ENCODE peak calls at places on chromosomes 6 and 20, in five cellular contexts. S is HCT116, R is HepG2, V is IMR-90, D is H1. Y is an unnamed sample.

GRCh38 chr6:144155529-144155928 is 5.2 kb downstream of the STX11 start:
- DNase-seq in S (no peak), R (no peak), V (no peak), D (no peak), Y (no peak)

GRCh38 chr6:112851141-112851540 is 504.0 kb downstream of the RFPL4B start:
- DNase-seq in S (no peak), R (no peak), V (no peak), D (no peak), Y (no peak)

GRCh38 chr20:47267621-47268020 is 88.9 kb downstream of the ZMYND8 start:
- DNase-seq in S (no peak), R (no peak), V (no peak), D (no peak), Y (no peak)

GRCh38 chr6:107264357-107264831 is 149.1 kb upstream of the BEND3 start:
- DNase-seq in S (no peak), R (peak), V (peak), D (no peak), Y (peak)

GRCh38 chr20:63553933-63554290 is at the start of gene FNDC11:
- DNase-seq in S (no peak), R (no peak), V (no peak), D (no peak), Y (no peak)

GRCh38 chr6:73249998-73250397 is 13.0 kb downstream of the KHDC1 start:
- DNase-seq in S (no peak), R (no peak), V (no peak), D (no peak), Y (no peak)

GRCh38 chr6:7341989-7342742 is 29.2 kb upstream of the SSR1 start:
- DNase-seq in S (peak), R (peak), V (no peak), D (no peak), Y (peak)

GRCh38 chr6:90431521-90432407 is 135.1 kb upstream of the BACH2 start:
- DNase-seq in S (no peak), R (no peak), V (no peak), D (no peak), Y (no peak)

GRCh38 chr20:39170896-39171463 is 208.8 kb downstream of the DHX35 start:
- DNase-seq in S (no peak), R (no peak), V (no peak), D (no peak), Y (no peak)

GRCh38 chr20:35134900-35135299 is 12.2 kb downstream of the EDEM2 start:
- DNase-seq in S (no peak), R (no peak), V (no peak), D (no peak), Y (no peak)

GRCh38 chr6:167683028-167683862 is 143.5 kb upstream of the AFDN start:
- DNase-seq in S (peak), R (peak), V (peak), D (no peak), Y (peak)

GRCh38 chr20:52049001-52049731 is 142.4 kb downstream of the ZFP64 start:
- DNase-seq in S (no peak), R (no peak), V (peak), D (no peak), Y (no peak)

GRCh38 chr6:152124432-152125074 is 317.1 kb downstream of the ESR1 start:
- DNase-seq in S (peak), R (peak), V (peak), D (no peak), Y (peak)

GRCh38 chr6:105022416-105022815 is 65.5 kb downstream of the LIN28B start:
- DNase-seq in S (no peak), R (no peak), V (no peak), D (no peak), Y (no peak)

GRCh38 chr6:108588586-108588985 is 27.9 kb downstream of the FOXO3 start:
- DNase-seq in S (no peak), R (no peak), V (peak), D (no peak), Y (no peak)

GRCh38 chr6:39056681-39057080 is 8.1 kb downstream of the GLP1R start:
- DNase-seq in S (no peak), R (no peak), V (no peak), D (no peak), Y (no peak)

GRCh38 chr6:85594197-85594930 is 706 bp upstream of the SNX14 start:
- DNase-seq in S (no peak), R (no peak), V (peak), D (no peak), Y (no peak)

GRCh38 chr20:39633689-39634088 is 671.5 kb downstream of the DHX35 start:
- DNase-seq in S (no peak), R (no peak), V (no peak), D (no peak), Y (no peak)

GRCh38 chr6:53792016-53792415 is 2.8 kb upstream of the LRRC1 start:
- DNase-seq in S (no peak), R (no peak), V (no peak), D (no peak), Y (no peak)

GRCh38 chr6:31529329-31530150 is 778 bp downstream of the MCCD1 start:
- DNase-seq in S (no peak), R (peak), V (no peak), D (no peak), Y (no peak)

GRCh38 chr20:50281831-50282591 is 91.4 kb downstream of the CEBPB start:
- DNase-seq in S (no peak), R (peak), V (no peak), D (no peak), Y (no peak)

GRCh38 chr6:44386364-44386928 is 1.1 kb upstream of the CDC5L start:
- DNase-seq in S (no peak), R (no peak), V (no peak), D (no peak), Y (no peak)

GRCh38 chr6:13535306-13535705 is 39.1 kb upstream of the SIRT5 start:
- DNase-seq in S (no peak), R (no peak), V (no peak), D (no peak), Y (no peak)

GRCh38 chr6:96394727-96395126 is 126.9 kb upstream of the UFL1 start:
- DNase-seq in S (peak), R (peak), V (no peak), D (no peak), Y (no peak)

GRCh38 chr6:11198663-11199603 is 33.5 kb downstream of the NEDD9 start:
- DNase-seq in S (no peak), R (no peak), V (no peak), D (no peak), Y (no peak)

DNA sequence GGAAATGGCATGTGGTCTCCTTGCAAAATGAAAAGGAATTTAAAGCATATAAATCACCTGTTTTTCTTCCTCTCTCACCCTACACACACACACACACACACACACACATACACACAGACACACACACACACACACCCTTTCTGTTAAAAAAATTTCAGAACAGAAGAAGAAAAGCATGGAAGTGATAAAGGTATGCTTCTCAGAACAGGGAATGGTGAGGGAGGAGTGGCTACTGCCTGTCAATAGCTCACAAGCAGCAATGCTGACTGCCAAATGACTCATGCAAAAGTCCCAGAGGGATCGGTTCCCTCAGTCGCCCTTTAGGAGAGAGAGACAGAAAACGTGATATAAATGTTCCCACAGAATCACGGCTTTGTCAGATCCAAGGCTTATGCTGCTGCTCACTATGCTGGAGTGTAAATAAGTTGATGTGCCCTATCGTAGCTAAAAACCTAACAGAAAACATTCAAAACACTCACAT is 102.7 kb downstream of the IBTK start:
- DNase-seq in S (peak), R (peak), V (peak), D (no peak), Y (peak)
- TF ChIP-seq RAD21 in S (no peak), R (no peak), V (no peak), D (no peak), Y (no peak)

DNA sequence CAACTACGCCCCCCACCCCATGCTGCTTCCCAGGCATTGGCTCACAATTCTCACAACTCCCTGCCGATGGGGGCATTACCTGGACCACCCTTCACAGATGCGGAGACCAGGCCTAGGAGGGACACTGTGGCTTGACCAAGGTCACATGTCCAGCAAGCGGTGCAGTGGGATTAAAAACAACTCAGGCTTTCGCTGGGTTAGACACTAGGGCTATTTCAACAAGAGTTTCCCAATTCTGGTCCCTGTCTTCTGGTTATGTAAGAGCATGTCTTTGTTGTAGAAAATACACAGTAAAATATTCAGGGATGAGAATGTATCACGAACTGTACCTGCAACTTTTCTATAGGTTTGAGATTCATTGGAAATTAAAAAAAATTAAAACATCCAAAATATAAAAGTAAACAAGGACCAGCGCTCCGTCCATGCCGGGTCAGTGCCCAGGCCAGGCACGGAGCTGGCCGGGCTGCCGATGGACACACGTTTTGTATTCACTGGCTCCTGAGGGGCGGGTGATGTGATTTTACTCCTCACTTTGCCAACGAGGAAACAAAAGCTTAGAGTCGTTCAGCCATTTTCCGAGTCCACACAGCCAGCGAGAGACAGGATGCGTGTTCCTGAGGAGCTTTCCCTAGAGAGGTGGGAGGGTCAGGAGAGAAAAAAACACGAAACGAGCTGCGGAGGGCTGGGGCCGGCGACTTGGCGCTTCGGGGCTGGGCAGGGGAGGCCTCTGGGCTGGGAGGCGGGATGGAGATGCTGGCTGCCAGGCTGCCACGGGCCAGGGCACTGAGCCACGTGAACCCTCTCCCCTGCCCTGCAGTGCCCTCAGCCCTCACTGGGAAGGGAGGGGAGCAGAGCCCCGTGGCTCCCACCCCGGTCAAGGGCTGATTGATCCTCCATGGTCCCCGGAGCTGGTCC is 17.1 kb upstream of the VSTM2L start:
- DNase-seq in S (no peak), R (peak), V (no peak), D (no peak), Y (no peak)
- TF ChIP-seq RAD21 in S (no peak), R (no peak), V (no peak), D (no peak), Y (no peak)

DNA sequence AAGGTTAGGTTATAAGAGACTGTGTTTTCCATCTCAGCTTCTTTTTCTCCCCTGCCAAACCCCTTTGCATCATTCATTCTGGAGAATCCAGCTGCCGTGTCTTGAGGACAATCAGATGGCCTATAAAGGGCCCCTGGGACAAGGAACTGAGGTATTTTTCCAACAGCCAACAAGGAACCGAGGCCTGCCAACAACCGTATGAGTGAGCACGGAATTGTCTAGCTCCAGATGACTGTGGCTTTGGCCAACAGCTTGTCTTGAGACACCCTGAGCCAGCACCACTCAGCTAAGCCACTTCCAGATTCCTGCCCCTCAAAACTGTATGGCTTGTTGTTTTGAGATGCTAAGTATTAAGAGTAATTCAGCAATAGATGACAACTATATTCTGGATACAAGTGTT is 433.7 kb upstream of the HSF2 start:
- DNase-seq in S (no peak), R (no peak), V (no peak), D (no peak), Y (no peak)
- TF ChIP-seq RAD21 in S (no peak), R (no peak), V (no peak), D (no peak), Y (no peak)

GRCh38 chr6:128487746-128488145 is 32.7 kb downstream of the PTPRK start:
- DNase-seq in S (no peak), R (no peak), V (peak), D (no peak), Y (no peak)
- TF ChIP-seq RAD21 in S (no peak), R (no peak), V (no peak), D (no peak), Y (no peak)

DNA sequence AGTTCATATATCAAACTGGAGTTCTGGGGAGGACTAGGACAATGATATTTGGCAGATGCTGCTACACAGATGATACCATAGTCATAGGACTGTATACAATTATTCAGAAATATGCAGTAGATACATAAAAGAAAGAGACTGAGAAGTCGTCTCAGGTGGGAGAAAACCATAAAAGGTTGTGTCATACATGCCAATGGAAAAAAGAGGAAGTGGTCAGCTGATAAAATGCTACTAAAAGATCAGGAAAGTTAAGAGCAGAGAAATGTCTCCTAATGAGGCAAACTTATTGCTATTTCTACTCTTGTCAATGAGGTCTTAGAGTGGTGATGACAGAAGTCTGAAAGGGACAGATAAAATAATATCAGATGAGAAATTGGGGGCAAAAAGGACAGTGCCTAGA is 407.6 kb downstream of the COL12A1 start:
- DNase-seq in S (no peak), R (no peak), V (no peak), D (no peak), Y (no peak)
- TF ChIP-seq RAD21 in S (no peak), R (no peak), V (no peak), D (no peak), Y (no peak)